ENCODE peak calls at places on chromosomes 3 and 15, in six cellular contexts. C, I, R, N, V and P are unnamed samples.

GRCh38 chr15:44243829-44244228 is 44.7 kb upstream of the GOLM2 start:
- DNase-seq in N (no peak), I (no peak), V (no peak), C (no peak), R (no peak), P (no peak)

GRCh38 chr3:50275160-50275995 is 3.5 kb upstream of the LSMEM2 start:
- DNase-seq in V (no peak), C (no peak), N (no peak), I (no peak), R (no peak), P (peak; percentile 50)

GRCh38 chr3:64329037-64329436 is 103.8 kb upstream of the PRICKLE2 start:
- DNase-seq in V (no peak), C (no peak), I (no peak), R (no peak), N (no peak), P (no peak)

GRCh38 chr3:155512867-155513261 is 219.4 kb upstream of the STRIT1 start:
- DNase-seq in C (no peak), I (no peak), V (no peak), R (no peak), N (no peak), P (no peak)

GRCh38 chr3:150078983-150079739 is 108.5 kb upstream of the PFN2 start:
- DNase-seq in R (no peak), V (no peak), I (no peak), C (no peak), N (no peak), P (no peak)

GRCh38 chr15:99117563-99118257 is 12.8 kb downstream of the SYNM start:
- DNase-seq in R (no peak), I (no peak), C (no peak), N (no peak), V (no peak), P (no peak)

GRCh38 chr3:177591371-177591770 is 394.1 kb upstream of the TBL1XR1 start:
- DNase-seq in V (peak; percentile 24), N (peak; percentile 77), C (no peak), R (no peak), I (peak; percentile 43), P (no peak)

GRCh38 chr3:14322001-14322400 is 80.4 kb upstream of the SLC6A6 start:
- DNase-seq in R (no peak), N (no peak), V (no peak), C (no peak), I (no peak), P (no peak)

GRCh38 chr3:45555666-45556065 is 38.9 kb upstream of the LIMD1 start:
- DNase-seq in I (no peak), V (no peak), C (no peak), N (no peak), R (no peak), P (no peak)

GRCh38 chr15:90249123-90249863 is at the start of gene TTLL13:
- DNase-seq in I (peak; percentile 83), C (peak; percentile 99), R (peak; percentile 98), V (peak; percentile 75), N (no peak), P (peak; percentile 68)

GRCh38 chr15:35117508-35118280 is 32.6 kb upstream of the NANOGP8 start:
- DNase-seq in V (no peak), R (no peak), N (no peak), C (no peak), I (no peak), P (no peak)

GRCh38 chr15:45674646-45675045 is 39.8 kb downstream of the SQOR start:
- DNase-seq in V (no peak), N (no peak), R (no peak), I (no peak), C (no peak), P (no peak)

GRCh38 chr15:94001113-94001919 is 230.0 kb upstream of the MCTP2 start:
- DNase-seq in I (no peak), V (no peak), C (no peak), R (no peak), N (no peak), P (no peak)

GRCh38 chr3:3499012-3499411 is 300.2 kb upstream of the LRRN1 start:
- DNase-seq in V (no peak), N (no peak), I (no peak), R (no peak), C (no peak), P (no peak)

GRCh38 chr3:16290007-16290826 is 25.2 kb downstream of the OXNAD1 start:
- DNase-seq in C (peak; percentile 51), I (peak; percentile 74), V (no peak), N (no peak), R (no peak), P (peak; percentile 27)

GRCh38 chr3:130981469-130981868 is 45.2 kb downstream of the ASTE1 start:
- DNase-seq in R (no peak), I (no peak), C (no peak), N (no peak), V (no peak), P (no peak)

GRCh38 chr15:60162251-60162650 is 158.1 kb downstream of the FOXB1 start:
- DNase-seq in N (no peak), V (no peak), R (no peak), C (no peak), I (no peak), P (no peak)